ENCODE peak calls at places on chromosomes 1 and 21, in five cellular contexts. P is fibroblast of lung, M is tibial artery, C is thyroid gland, W is H9. K is an unnamed sample.

GRCh38 chr21:34989337-34990151 is 59.6 kb downstream of the RUNX1 start:
- DNase-seq in P (peak; percentile 75), C (no peak), W (no peak), M (no peak), K (no peak)

GRCh38 chr1:51000160-51000559 is 30.1 kb downstream of the CDKN2C start:
- DNase-seq in W (no peak), M (no peak), C (no peak), P (no peak), K (no peak)

GRCh38 chr1:232841823-232842565 is 36.8 kb downstream of the MAP10 start:
- DNase-seq in W (no peak), P (no peak), M (no peak), C (no peak), K (no peak)

GRCh38 chr1:196160066-196160795 is 448.0 kb downstream of the KCNT2 start:
- DNase-seq in M (no peak), W (no peak), C (no peak), P (peak; percentile 87), K (peak; percentile 70)

GRCh38 chr1:189149547-189150375 is 1327.9 kb downstream of the BRINP3 start:
- DNase-seq in W (peak; percentile 74), P (no peak), C (peak; percentile 48), M (no peak), K (no peak)

GRCh38 chr1:51740652-51741051 is 123.8 kb downstream of the OSBPL9 start:
- DNase-seq in C (no peak), M (no peak), P (no peak), W (no peak), K (no peak)

GRCh38 chr1:92817986-92818764 is 13.7 kb upstream of the RPL5 start:
- DNase-seq in M (no peak), P (peak; percentile 25), W (peak; percentile 55), C (peak; percentile 12), K (peak; percentile 50)

GRCh38 chr21:29487154-29487553 is 188.4 kb downstream of the BACH1 start:
- DNase-seq in P (no peak), C (no peak), W (no peak), M (no peak), K (no peak)

GRCh38 chr1:31218705-31219104 is 21.0 kb downstream of the NKAIN1 start:
- DNase-seq in M (no peak), P (no peak), W (no peak), C (no peak), K (no peak)

GRCh38 chr1:31219489-31219888 is 20.2 kb downstream of the NKAIN1 start:
- DNase-seq in W (no peak), P (no peak), M (no peak), C (no peak), K (no peak)

GRCh38 chr1:31216016-31216415 is 23.7 kb downstream of the NKAIN1 start:
- DNase-seq in P (peak; percentile 41), M (no peak), C (peak; percentile 77), W (peak; percentile 59), K (no peak)

GRCh38 chr1:31215083-31215570 is 24.6 kb downstream of the NKAIN1 start:
- DNase-seq in P (no peak), C (no peak), M (no peak), W (no peak), K (no peak)

DNA sequence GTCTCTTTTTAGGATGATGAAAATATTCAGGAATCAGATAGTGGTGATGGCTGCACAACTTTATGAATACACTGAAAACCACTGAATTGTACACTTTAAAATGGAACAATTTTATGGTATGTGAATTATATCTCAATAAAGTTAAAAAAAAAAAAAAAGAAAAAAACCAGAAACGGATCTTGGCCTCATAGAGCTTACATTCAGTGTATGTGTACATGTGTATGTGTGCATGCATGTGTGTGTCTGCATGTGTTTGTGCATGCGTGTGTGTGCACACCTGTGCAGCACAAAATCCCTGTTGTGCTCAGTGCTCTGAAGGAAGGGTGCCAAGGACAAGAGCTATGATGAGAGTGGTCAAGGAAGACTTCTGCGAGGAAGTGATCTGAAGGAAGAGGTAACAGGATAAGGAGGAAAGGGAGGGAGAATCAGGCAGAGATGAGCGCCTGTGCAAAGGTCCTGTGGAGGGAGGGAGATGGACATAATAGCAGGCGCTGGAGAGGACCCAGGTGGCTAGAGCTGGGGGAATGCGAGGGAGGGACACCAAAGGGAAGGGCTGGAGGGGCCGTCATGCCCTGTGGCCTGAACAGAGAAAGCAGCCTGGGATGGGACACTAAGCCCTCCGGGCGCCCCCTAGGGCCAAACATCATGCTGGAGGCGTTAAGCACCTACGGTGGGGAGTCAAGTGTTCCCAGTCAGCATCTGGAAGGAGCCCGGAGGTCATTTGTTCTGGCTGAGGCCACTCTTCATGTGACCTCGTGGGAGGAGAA is 25.2 kb downstream of the NKAIN1 start:
- DNase-seq in C (no peak), M (no peak), W (peak; percentile 85), P (no peak), K (no peak)
- TF ChIP-seq CTCF in C (no peak), M (no peak), W (peak; percentile 69), P (no peak), K (peak; percentile 27)

GRCh38 chr21:42164064-42164789 is 54.7 kb upstream of the ABCG1 start:
- DNase-seq in M (peak; percentile 60), P (no peak), C (peak; percentile 46), W (no peak), K (no peak)
- TF ChIP-seq CTCF in M (peak; percentile 32), P (no peak), C (no peak), W (peak; percentile 63), K (peak; percentile 25)

GRCh38 chr1:38693031-38693430 is 166.5 kb downstream of the RRAGC start:
- DNase-seq in C (no peak), W (no peak), M (no peak), P (no peak), K (no peak)

GRCh38 chr1:38697387-38697786 is 162.2 kb downstream of the RRAGC start:
- DNase-seq in P (no peak), C (no peak), W (no peak), M (no peak), K (no peak)

GRCh38 chr1:38690790-38691189 is 168.8 kb downstream of the RRAGC start:
- DNase-seq in C (no peak), P (peak; percentile 2), W (no peak), M (no peak), K (no peak)

GRCh38 chr1:38696371-38696770 is 163.2 kb downstream of the RRAGC start:
- DNase-seq in M (no peak), P (no peak), W (no peak), C (no peak), K (no peak)

DNA sequence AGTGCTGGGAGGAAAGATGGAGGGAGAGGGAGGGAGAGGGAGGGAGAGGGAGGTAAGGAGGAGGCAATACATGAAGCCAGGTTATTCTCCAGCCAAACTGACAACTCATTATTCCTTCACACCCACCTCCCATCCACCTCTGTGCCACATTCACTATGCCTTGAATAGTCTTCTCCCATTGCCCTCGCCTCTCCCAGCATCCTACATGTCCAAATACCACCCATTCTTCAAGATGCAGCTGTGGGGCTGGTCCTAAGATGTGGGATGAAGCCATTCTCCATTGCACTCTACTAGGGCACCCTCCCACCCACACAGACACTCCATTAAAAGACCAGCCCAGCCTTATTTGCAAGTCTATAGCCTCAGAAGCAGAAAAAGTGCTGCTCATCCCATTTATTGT is 165.8 kb downstream of the RRAGC start:
- DNase-seq in C (no peak), M (no peak), W (no peak), P (no peak), K (no peak)
- TF ChIP-seq CTCF in C (no peak), M (no peak), W (no peak), P (no peak), K (no peak)

GRCh38 chr1:153922076-153922837 is 515 bp downstream of the GATAD2B start:
- DNase-seq in P (no peak), C (peak; percentile 61), W (no peak), M (peak; percentile 39), K (no peak)
- TF ChIP-seq CTCF in P (no peak), C (no peak), W (peak; percentile 39), M (no peak), K (peak; percentile 38)

GRCh38 chr1:212412374-212412773 is 2.3 kb downstream of the PACC1 start:
- DNase-seq in P (no peak), M (no peak), C (no peak), W (no peak), K (no peak)

GRCh38 chr1:212415107-212415841 is 588 bp upstream of the PACC1 start:
- DNase-seq in M (no peak), C (no peak), P (no peak), W (peak; percentile 32), K (no peak)

GRCh38 chr1:212410231-212410825 is 4.4 kb downstream of the PACC1 start:
- DNase-seq in W (no peak), C (no peak), P (no peak), M (no peak), K (no peak)

GRCh38 chr1:212413902-212414327 is 771 bp downstream of the PACC1 start:
- DNase-seq in W (peak; percentile 30), M (no peak), P (peak; percentile 25), C (no peak), K (no peak)

GRCh38 chr1:212414328-212415106 is at the start of gene PACC1:
- DNase-seq in M (peak; percentile 87), W (peak; percentile 98), C (peak; percentile 86), P (peak; percentile 77), K (peak; percentile 67)
- TF ChIP-seq CTCF in M (no peak), W (peak; percentile 10), C (no peak), P (no peak), K (no peak)

DNA sequence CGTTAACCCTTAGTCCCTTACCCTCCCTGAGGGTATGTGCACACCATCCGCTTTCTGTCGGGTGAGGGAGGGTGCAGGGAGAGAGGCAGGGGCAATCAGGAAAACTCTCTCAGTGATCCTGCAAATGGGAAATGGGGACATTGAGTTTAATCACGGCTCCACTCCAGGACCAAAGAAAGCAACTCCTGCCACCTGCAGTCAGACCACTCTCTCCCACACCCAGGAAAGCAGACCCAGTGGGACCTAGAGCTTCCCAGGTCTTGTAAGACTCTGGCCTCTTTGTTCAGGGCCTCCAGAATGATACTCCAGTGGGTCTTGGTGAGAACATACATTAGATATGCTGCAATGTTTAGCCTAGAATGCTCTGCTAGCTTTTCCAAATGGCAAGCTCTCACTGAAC is 71.5 kb downstream of the GNG12 start:
- DNase-seq in C (no peak), P (no peak), W (no peak), M (no peak), K (no peak)
- TF ChIP-seq CTCF in C (no peak), P (no peak), W (no peak), M (no peak), K (no peak)

GRCh38 chr1:11019971-11020370 is 7.5 kb downstream of the TARDBP start:
- DNase-seq in M (no peak), P (no peak), C (no peak), W (no peak), K (no peak)
- TF ChIP-seq CTCF in M (no peak), P (no peak), C (no peak), W (no peak), K (no peak)

DNA sequence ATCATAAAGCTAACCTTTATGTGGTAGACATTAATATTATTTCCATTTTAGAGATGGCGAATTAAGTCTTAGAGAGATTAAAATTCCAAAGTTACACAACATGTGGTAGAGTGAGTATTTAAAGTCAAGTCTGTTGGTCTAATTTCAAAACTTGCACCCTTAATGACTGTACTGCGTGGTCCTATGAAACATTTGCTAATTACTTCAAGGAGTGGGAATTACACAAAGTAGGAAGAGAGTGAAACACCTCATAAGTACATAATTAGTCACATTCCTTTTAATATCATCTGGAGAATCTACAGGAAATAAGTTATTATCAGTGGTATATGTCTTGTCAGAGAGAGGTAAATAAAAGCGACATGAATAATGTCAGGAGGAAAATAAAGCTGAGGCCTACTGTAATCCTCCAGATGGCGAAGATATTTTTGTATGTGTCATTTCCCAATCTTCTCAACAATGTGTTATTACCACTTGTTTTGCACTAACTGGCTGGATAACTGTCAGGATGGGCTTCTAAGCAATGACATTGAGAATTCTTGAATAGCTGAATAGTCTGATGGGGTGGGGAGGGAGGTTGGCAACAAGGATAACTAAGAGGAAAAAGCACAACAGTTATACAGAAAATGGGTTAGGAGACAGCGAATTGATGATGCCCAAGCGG is 95.5 kb downstream of the TNFSF18 start:
- DNase-seq in M (no peak), W (no peak), C (no peak), P (peak; percentile 97), K (peak; percentile 89)
- TF ChIP-seq CTCF in M (no peak), W (no peak), C (no peak), P (no peak), K (no peak)